ENCODE peak calls at places on chromosomes 13 and 19, in eight cellular contexts. One of them, this sample, is unnamed.

GRCh38 chr19:19256072-19256969 is 16.8 kb downstream of the TM6SF2 start:
- DNase-seq in BJ: no peak
- DNase-seq in fibroblast of the aortic adventitia: no peak
- DNase-seq in tibial artery: no peak
- DNase-seq in activated B cell treated with CpG ODN at 0.5 μM for 24 hours: no peak
- DNase-seq in breast epithelium: no peak
- DNase-seq in PC-3: no peak
- DNase-seq in left ventricle myocardium inferior: no peak
- DNase-seq in this sample: peak

GRCh38 chr13:92972751-92973150 is 253.9 kb upstream of the GPC6 start:
- DNase-seq in left ventricle myocardium inferior: no peak
- DNase-seq in fibroblast of the aortic adventitia: no peak
- DNase-seq in PC-3: peak
- DNase-seq in breast epithelium: no peak
- DNase-seq in activated B cell treated with CpG ODN at 0.5 μM for 24 hours: no peak
- DNase-seq in BJ: no peak
- DNase-seq in tibial artery: no peak
- DNase-seq in this sample: no peak

GRCh38 chr19:18000480-18000980 is 7.4 kb upstream of the ARRDC2 start:
- DNase-seq in left ventricle myocardium inferior: no peak
- DNase-seq in BJ: no peak
- DNase-seq in fibroblast of the aortic adventitia: no peak
- DNase-seq in breast epithelium: no peak
- DNase-seq in tibial artery: no peak
- DNase-seq in activated B cell treated with CpG ODN at 0.5 μM for 24 hours: no peak
- DNase-seq in PC-3: no peak
- DNase-seq in this sample: no peak

GRCh38 chr19:1237027-1237659 is 662 bp downstream of the CBARP start:
- DNase-seq in BJ: no peak
- DNase-seq in breast epithelium: no peak
- DNase-seq in fibroblast of the aortic adventitia: no peak
- DNase-seq in left ventricle myocardium inferior: no peak
- DNase-seq in PC-3: no peak
- DNase-seq in activated B cell treated with CpG ODN at 0.5 μM for 24 hours: no peak
- DNase-seq in tibial artery: no peak
- DNase-seq in this sample: no peak

GRCh38 chr13:35729926-35730627 is 253.6 kb upstream of the MAB21L1 start:
- DNase-seq in breast epithelium: no peak
- DNase-seq in PC-3: no peak
- DNase-seq in activated B cell treated with CpG ODN at 0.5 μM for 24 hours: no peak
- DNase-seq in fibroblast of the aortic adventitia: no peak
- DNase-seq in tibial artery: no peak
- DNase-seq in left ventricle myocardium inferior: peak
- DNase-seq in BJ: no peak
- DNase-seq in this sample: no peak

GRCh38 chr13:107846642-107847041 is 368.7 kb downstream of the LIG4 start:
- DNase-seq in tibial artery: no peak
- DNase-seq in activated B cell treated with CpG ODN at 0.5 μM for 24 hours: no peak
- DNase-seq in breast epithelium: no peak
- DNase-seq in PC-3: no peak
- DNase-seq in left ventricle myocardium inferior: no peak
- DNase-seq in BJ: no peak
- DNase-seq in fibroblast of the aortic adventitia: no peak
- DNase-seq in this sample: no peak

GRCh38 chr19:8097681-8098567 is 45.4 kb downstream of the CCL25 start:
- DNase-seq in activated B cell treated with CpG ODN at 0.5 μM for 24 hours: no peak
- DNase-seq in PC-3: no peak
- DNase-seq in fibroblast of the aortic adventitia: no peak
- DNase-seq in tibial artery: no peak
- DNase-seq in breast epithelium: no peak
- DNase-seq in BJ: no peak
- DNase-seq in left ventricle myocardium inferior: no peak
- DNase-seq in this sample: no peak

GRCh38 chr13:30696278-30697176 is 38.8 kb upstream of the ALOX5AP start:
- DNase-seq in tibial artery: peak
- DNase-seq in activated B cell treated with CpG ODN at 0.5 μM for 24 hours: no peak
- DNase-seq in fibroblast of the aortic adventitia: no peak
- DNase-seq in BJ: no peak
- DNase-seq in left ventricle myocardium inferior: peak
- DNase-seq in breast epithelium: no peak
- DNase-seq in PC-3: no peak
- DNase-seq in this sample: no peak

GRCh38 chr13:114143806-114144605 is 11.6 kb upstream of the RASA3 start:
- DNase-seq in tibial artery: no peak
- DNase-seq in fibroblast of the aortic adventitia: no peak
- DNase-seq in left ventricle myocardium inferior: no peak
- DNase-seq in PC-3: no peak
- DNase-seq in activated B cell treated with CpG ODN at 0.5 μM for 24 hours: peak
- DNase-seq in BJ: no peak
- DNase-seq in breast epithelium: peak
- DNase-seq in this sample: peak

GRCh38 chr19:51469629-51470028 is 8.7 kb upstream of the CEACAM18 start:
- DNase-seq in fibroblast of the aortic adventitia: no peak
- DNase-seq in BJ: no peak
- DNase-seq in left ventricle myocardium inferior: no peak
- DNase-seq in tibial artery: no peak
- DNase-seq in PC-3: no peak
- DNase-seq in breast epithelium: no peak
- DNase-seq in activated B cell treated with CpG ODN at 0.5 μM for 24 hours: no peak
- DNase-seq in this sample: no peak

GRCh38 chr13:26386026-26386425 is 132.1 kb downstream of the CDK8 start:
- DNase-seq in BJ: no peak
- DNase-seq in breast epithelium: no peak
- DNase-seq in PC-3: peak
- DNase-seq in activated B cell treated with CpG ODN at 0.5 μM for 24 hours: no peak
- DNase-seq in fibroblast of the aortic adventitia: no peak
- DNase-seq in left ventricle myocardium inferior: no peak
- DNase-seq in tibial artery: no peak
- DNase-seq in this sample: no peak

GRCh38 chr13:75721307-75721706 is 85.2 kb downstream of the LMO7 start:
- DNase-seq in left ventricle myocardium inferior: no peak
- DNase-seq in tibial artery: no peak
- DNase-seq in activated B cell treated with CpG ODN at 0.5 μM for 24 hours: no peak
- DNase-seq in fibroblast of the aortic adventitia: no peak
- DNase-seq in breast epithelium: no peak
- DNase-seq in PC-3: no peak
- DNase-seq in BJ: no peak
- DNase-seq in this sample: no peak

DNA sequence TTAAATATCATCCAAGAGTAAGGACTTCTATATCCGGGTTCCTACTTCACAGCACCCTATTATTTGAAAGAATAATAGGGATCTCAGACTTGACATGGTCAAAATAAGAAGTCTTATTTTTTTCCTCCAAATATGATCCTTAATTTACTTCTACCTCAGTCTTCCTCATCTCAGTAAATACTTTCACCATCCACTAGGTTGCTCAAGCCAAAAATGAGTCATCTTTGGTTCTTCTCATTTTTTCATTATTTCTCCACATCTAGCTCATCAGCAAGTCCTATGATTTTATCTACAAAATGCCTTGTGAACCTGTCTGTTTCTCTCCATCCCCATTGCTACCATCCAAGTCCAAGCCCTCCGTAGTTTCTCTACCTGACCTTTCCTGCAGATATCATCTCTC is 121.9 kb upstream of the GJB6 start:
- DNase-seq in left ventricle myocardium inferior: no peak
- DNase-seq in breast epithelium: no peak
- DNase-seq in activated B cell treated with CpG ODN at 0.5 μM for 24 hours: no peak
- DNase-seq in fibroblast of the aortic adventitia: peak
- DNase-seq in PC-3: peak
- DNase-seq in tibial artery: no peak
- DNase-seq in BJ: no peak
- DNase-seq in this sample: no peak
- TF ChIP-seq CTCF in left ventricle myocardium inferior: no peak
- TF ChIP-seq CTCF in breast epithelium: peak
- TF ChIP-seq CTCF in activated B cell treated with CpG ODN at 0.5 μM for 24 hours: no peak
- TF ChIP-seq CTCF in fibroblast of the aortic adventitia: peak
- TF ChIP-seq CTCF in PC-3: peak
- TF ChIP-seq CTCF in tibial artery: no peak
- TF ChIP-seq CTCF in BJ: peak
- TF ChIP-seq CTCF in this sample: no peak

DNA sequence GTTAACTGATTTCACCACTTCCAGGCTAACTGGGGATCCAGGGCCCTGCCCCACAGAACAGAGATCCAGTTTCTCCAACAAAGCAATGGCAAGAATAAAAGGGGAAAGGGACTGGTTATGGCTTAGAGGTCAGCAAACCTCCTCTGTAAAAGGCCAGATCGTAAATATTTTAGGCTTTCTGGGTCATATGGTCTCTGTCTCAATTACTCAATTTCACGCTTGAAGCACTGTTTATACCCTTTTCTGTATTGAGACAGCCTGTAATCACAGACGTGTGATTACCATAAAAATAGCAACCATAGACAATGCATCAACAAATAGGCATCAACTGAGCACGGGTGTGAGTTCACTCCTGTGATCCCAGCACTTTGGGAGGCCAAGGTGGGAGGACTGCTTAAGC is 9.4 kb downstream of the RAB3D start:
- DNase-seq in breast epithelium: no peak
- DNase-seq in left ventricle myocardium inferior: no peak
- DNase-seq in fibroblast of the aortic adventitia: no peak
- DNase-seq in tibial artery: no peak
- DNase-seq in activated B cell treated with CpG ODN at 0.5 μM for 24 hours: no peak
- DNase-seq in PC-3: no peak
- DNase-seq in BJ: no peak
- DNase-seq in this sample: no peak
- TF ChIP-seq CTCF in breast epithelium: no peak
- TF ChIP-seq CTCF in left ventricle myocardium inferior: no peak
- TF ChIP-seq CTCF in fibroblast of the aortic adventitia: no peak
- TF ChIP-seq CTCF in tibial artery: no peak
- TF ChIP-seq CTCF in activated B cell treated with CpG ODN at 0.5 μM for 24 hours: no peak
- TF ChIP-seq CTCF in PC-3: no peak
- TF ChIP-seq CTCF in BJ: no peak
- TF ChIP-seq CTCF in this sample: no peak

GRCh38 chr19:4816388-4817165 is 14.9 kb downstream of the TICAM1 start:
- DNase-seq in PC-3: no peak
- DNase-seq in tibial artery: no peak
- DNase-seq in BJ: no peak
- DNase-seq in activated B cell treated with CpG ODN at 0.5 μM for 24 hours: no peak
- DNase-seq in left ventricle myocardium inferior: no peak
- DNase-seq in breast epithelium: no peak
- DNase-seq in fibroblast of the aortic adventitia: no peak
- DNase-seq in this sample: no peak

GRCh38 chr19:4821265-4821664 is 10.2 kb downstream of the TICAM1 start:
- DNase-seq in fibroblast of the aortic adventitia: no peak
- DNase-seq in PC-3: no peak
- DNase-seq in tibial artery: no peak
- DNase-seq in activated B cell treated with CpG ODN at 0.5 μM for 24 hours: no peak
- DNase-seq in BJ: no peak
- DNase-seq in left ventricle myocardium inferior: no peak
- DNase-seq in breast epithelium: no peak
- DNase-seq in this sample: no peak

GRCh38 chr19:4815426-4816387 is 15.8 kb downstream of the TICAM1 start:
- DNase-seq in BJ: no peak
- DNase-seq in fibroblast of the aortic adventitia: peak
- DNase-seq in activated B cell treated with CpG ODN at 0.5 μM for 24 hours: peak
- DNase-seq in tibial artery: peak
- DNase-seq in left ventricle myocardium inferior: peak
- DNase-seq in PC-3: peak
- DNase-seq in breast epithelium: peak
- DNase-seq in this sample: peak

GRCh38 chr19:4814625-4815425 is 16.7 kb downstream of the TICAM1 start:
- DNase-seq in activated B cell treated with CpG ODN at 0.5 μM for 24 hours: no peak
- DNase-seq in PC-3: no peak
- DNase-seq in fibroblast of the aortic adventitia: peak
- DNase-seq in tibial artery: no peak
- DNase-seq in breast epithelium: no peak
- DNase-seq in left ventricle myocardium inferior: no peak
- DNase-seq in BJ: no peak
- DNase-seq in this sample: no peak

GRCh38 chr19:4817467-4818277 is 13.8 kb downstream of the TICAM1 start:
- DNase-seq in left ventricle myocardium inferior: peak
- DNase-seq in activated B cell treated with CpG ODN at 0.5 μM for 24 hours: no peak
- DNase-seq in PC-3: no peak
- DNase-seq in BJ: no peak
- DNase-seq in tibial artery: no peak
- DNase-seq in fibroblast of the aortic adventitia: no peak
- DNase-seq in breast epithelium: no peak
- DNase-seq in this sample: no peak
- TF ChIP-seq CTCF in left ventricle myocardium inferior: no peak
- TF ChIP-seq CTCF in activated B cell treated with CpG ODN at 0.5 μM for 24 hours: no peak
- TF ChIP-seq CTCF in PC-3: no peak
- TF ChIP-seq CTCF in BJ: no peak
- TF ChIP-seq CTCF in tibial artery: no peak
- TF ChIP-seq CTCF in fibroblast of the aortic adventitia: no peak
- TF ChIP-seq CTCF in breast epithelium: no peak
- TF ChIP-seq CTCF in this sample: no peak

GRCh38 chr13:82879921-82880320 is 1002.4 kb downstream of the SLITRK1 start:
- DNase-seq in left ventricle myocardium inferior: no peak
- DNase-seq in fibroblast of the aortic adventitia: no peak
- DNase-seq in tibial artery: no peak
- DNase-seq in activated B cell treated with CpG ODN at 0.5 μM for 24 hours: no peak
- DNase-seq in PC-3: no peak
- DNase-seq in breast epithelium: no peak
- DNase-seq in BJ: no peak
- DNase-seq in this sample: no peak

DNA sequence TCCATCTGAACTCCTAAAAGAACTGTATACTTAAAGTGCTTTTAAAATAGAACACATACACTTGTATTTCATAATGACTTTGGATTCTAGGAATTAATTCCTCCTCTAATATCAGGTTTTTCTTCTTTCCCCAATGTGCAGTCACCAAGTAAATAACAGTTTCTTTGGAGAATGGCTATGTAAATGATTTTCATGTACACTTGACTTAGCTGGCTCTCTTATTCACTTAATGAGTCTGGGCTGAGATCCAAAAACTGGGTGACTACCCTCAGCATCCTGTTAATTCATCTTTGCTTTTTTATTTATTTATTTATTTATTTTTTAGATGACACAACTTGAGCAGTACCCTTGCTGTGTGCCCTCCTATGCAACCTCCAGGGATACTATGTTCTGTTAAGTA is 1003.7 kb downstream of the SLITRK1 start:
- DNase-seq in tibial artery: no peak
- DNase-seq in PC-3: peak
- DNase-seq in breast epithelium: no peak
- DNase-seq in fibroblast of the aortic adventitia: no peak
- DNase-seq in left ventricle myocardium inferior: no peak
- DNase-seq in BJ: peak
- DNase-seq in activated B cell treated with CpG ODN at 0.5 μM for 24 hours: no peak
- DNase-seq in this sample: no peak
- TF ChIP-seq CTCF in tibial artery: no peak
- TF ChIP-seq CTCF in PC-3: no peak
- TF ChIP-seq CTCF in breast epithelium: no peak
- TF ChIP-seq CTCF in fibroblast of the aortic adventitia: no peak
- TF ChIP-seq CTCF in left ventricle myocardium inferior: no peak
- TF ChIP-seq CTCF in BJ: no peak
- TF ChIP-seq CTCF in activated B cell treated with CpG ODN at 0.5 μM for 24 hours: no peak
- TF ChIP-seq CTCF in this sample: no peak

GRCh38 chr19:42343344-42344110 is 18.1 kb downstream of the MEGF8 start:
- DNase-seq in left ventricle myocardium inferior: no peak
- DNase-seq in tibial artery: no peak
- DNase-seq in PC-3: no peak
- DNase-seq in breast epithelium: no peak
- DNase-seq in activated B cell treated with CpG ODN at 0.5 μM for 24 hours: no peak
- DNase-seq in fibroblast of the aortic adventitia: no peak
- DNase-seq in BJ: no peak
- DNase-seq in this sample: no peak
- TF ChIP-seq CTCF in left ventricle myocardium inferior: no peak
- TF ChIP-seq CTCF in tibial artery: no peak
- TF ChIP-seq CTCF in PC-3: peak
- TF ChIP-seq CTCF in breast epithelium: no peak
- TF ChIP-seq CTCF in activated B cell treated with CpG ODN at 0.5 μM for 24 hours: no peak
- TF ChIP-seq CTCF in fibroblast of the aortic adventitia: no peak
- TF ChIP-seq CTCF in BJ: peak
- TF ChIP-seq CTCF in this sample: peak

This sample was measured in BE2C.